ENCODE peak calls at places on chromosomes 12 and 14, in five cellular contexts. T, O, F, M and I are unnamed samples.

GRCh38 chr12:105748806-105749600 is 389.8 kb downstream of the NUAK1 start:
- DNase-seq in O (peak), F (peak), M (peak), T (no peak), I (peak)

GRCh38 chr12:53624956-53625355 is 1.2 kb downstream of the ATF7 start:
- DNase-seq in T (no peak), M (no peak), O (no peak), F (peak), I (no peak)

GRCh38 chr12:19458733-19459132 is 19.4 kb downstream of the AEBP2 start:
- DNase-seq in T (no peak), M (no peak), F (no peak), O (no peak), I (no peak)

GRCh38 chr12:107159384-107159900 is 66.1 kb upstream of the CRY1 start:
- DNase-seq in M (no peak), T (no peak), O (no peak), F (no peak), I (no peak)

GRCh38 chr12:3624273-3624672 is 128.6 kb downstream of the CRACR2A start:
- DNase-seq in F (no peak), M (no peak), T (no peak), O (no peak), I (no peak)

GRCh38 chr14:94360945-94361565 is 27.3 kb downstream of the SERPINA1 start:
- DNase-seq in T (no peak), O (no peak), F (no peak), M (no peak), I (no peak)

GRCh38 chr12:7935464-7935772 is 569 bp downstream of the SLC2A3 start:
- DNase-seq in M (peak), F (no peak), O (no peak), T (no peak), I (no peak)

GRCh38 chr14:25537846-25538455 is 488.0 kb upstream of the STXBP6 start:
- DNase-seq in F (no peak), M (no peak), T (no peak), O (peak), I (no peak)

GRCh38 chr14:73736842-73737241 is 22.7 kb upstream of the PNMA1 start:
- DNase-seq in T (no peak), O (no peak), F (no peak), M (no peak), I (no peak)

GRCh38 chr12:54991161-54991991 is 6.8 kb upstream of the TESPA1 start:
- DNase-seq in O (no peak), T (no peak), F (no peak), M (no peak), I (no peak)

GRCh38 chr14:57692671-57693070 is 173.2 kb downstream of the SLC35F4 start:
- DNase-seq in F (peak), T (no peak), O (no peak), M (peak), I (no peak)

GRCh38 chr12:10170199-10170598 is 1.7 kb downstream of the OLR1 start:
- DNase-seq in M (no peak), O (no peak), F (peak), T (no peak), I (no peak)

GRCh38 chr12:111404362-111405148 is 1.2 kb upstream of the SH2B3 start:
- DNase-seq in F (no peak), O (peak), T (no peak), M (peak), I (no peak)

GRCh38 chr12:49621651-49622500 is 1.5 kb upstream of the PRPF40B start:
- DNase-seq in T (no peak), F (no peak), O (no peak), M (no peak), I (no peak)

GRCh38 chr12:124398578-124399227 is 103.8 kb downstream of the RFLNA start:
- DNase-seq in T (no peak), O (peak), F (no peak), M (peak), I (no peak)

GRCh38 chr12:47343684-47344567 is 264.2 kb upstream of the AMIGO2 start:
- DNase-seq in O (no peak), M (peak), T (no peak), F (peak), I (no peak)

GRCh38 chr14:69093551-69094421 is 59.1 kb downstream of the DCAF5 start:
- DNase-seq in M (peak), O (peak), F (no peak), T (no peak), I (no peak)

GRCh38 chr14:88929656-88930436 is 105.4 kb downstream of the TTC8 start:
- DNase-seq in T (no peak), O (no peak), M (no peak), F (no peak), I (no peak)

GRCh38 chr14:37375566-37375965 is 177.8 kb downstream of the MIPOL1 start:
- DNase-seq in O (no peak), T (no peak), M (no peak), F (no peak), I (no peak)

GRCh38 chr12:53190108-53190729 is 9.5 kb upstream of the CSAD start:
- DNase-seq in O (peak), F (peak), T (no peak), M (peak), I (peak)

GRCh38 chr14:102392506-102392905 is 29.8 kb downstream of the TECPR2 start:
- DNase-seq in O (no peak), T (no peak), M (no peak), F (no peak), I (no peak)

GRCh38 chr12:57107456-57107855 is 3.7 kb downstream of the STAT6 start:
- DNase-seq in M (no peak), F (no peak), T (no peak), O (no peak), I (no peak)

GRCh38 chr14:80714489-80714888 is 227.0 kb downstream of the CEP128 start:
- DNase-seq in M (no peak), F (no peak), O (no peak), T (no peak), I (no peak)